ENCODE peak calls at places on chromosomes 16 and 17, in nine cellular contexts. O is endothelial cell of umbilical vein; I is adrenal gland; B is thoracic aorta; E is mammary epithelial cell; X is CD8-positive, alpha-beta T cell; H is heart left ventricle; Y is lung; S is GM23248. L is an unnamed sample.

GRCh38 chr17:44049294-44050080 is 17.0 kb downstream of the LSM12 start:
- DNase-seq in Y (no peak), X (no peak), S (no peak), H (no peak), B (no peak), I (no peak), E (no peak), O (no peak), L (no peak)

GRCh38 chr16:17947637-17948036 is 388.9 kb downstream of the NPIPA8 start:
- DNase-seq in O (no peak), E (no peak), S (no peak), B (no peak), X (no peak), I (no peak), H (no peak), Y (no peak), L (no peak)

GRCh38 chr16:51050379-51050710 is 100.7 kb downstream of the SALL1 start:
- DNase-seq in E (no peak), I (no peak), H (no peak), O (no peak), Y (no peak), S (no peak), X (no peak), B (no peak), L (no peak)

GRCh38 chr17:58643147-58643546 is 48.7 kb downstream of the TEX14 start:
- DNase-seq in O (peak; percentile 35), S (peak; percentile 72), Y (no peak), X (no peak), B (no peak), E (peak; percentile 46), H (no peak), I (no peak), L (no peak)

GRCh38 chr17:43665387-43666101 is 3.8 kb upstream of the MEOX1 start:
- DNase-seq in I (no peak), H (peak; percentile 81), E (no peak), S (no peak), Y (no peak), B (no peak), O (no peak), X (no peak), L (peak; percentile 73)

GRCh38 chr16:22673463-22673862 is 140.5 kb upstream of the HS3ST2 start:
- DNase-seq in B (no peak), H (peak; percentile 11), O (no peak), E (no peak), Y (no peak), S (peak; percentile 29), I (peak; percentile 42), X (no peak), L (no peak)

GRCh38 chr17:63024201-63024600 is 58.2 kb downstream of the TANC2 start:
- DNase-seq in Y (no peak), I (no peak), E (no peak), B (no peak), X (no peak), S (no peak), O (no peak), H (no peak), L (no peak)

GRCh38 chr16:87560428-87561199 is 41.7 kb upstream of the JPH3 start:
- DNase-seq in I (no peak), Y (peak; percentile 45), E (no peak), O (no peak), B (no peak), X (no peak), H (peak; percentile 33), S (peak; percentile 59), L (peak; percentile 45)

GRCh38 chr16:1296688-1297412 is 12.6 kb upstream of the UBE2I start:
- DNase-seq in I (peak; percentile 85), S (peak; percentile 84), E (peak; percentile 93), X (no peak), O (peak; percentile 16), B (no peak), Y (no peak), H (no peak), L (no peak)

GRCh38 chr16:77624085-77624484 is 98.2 kb upstream of the NUDT7 start:
- DNase-seq in B (no peak), O (no peak), S (no peak), X (no peak), I (no peak), E (no peak), Y (no peak), H (no peak), L (no peak)

GRCh38 chr16:64440421-64440831 is 681.4 kb downstream of the CDH11 start:
- DNase-seq in O (peak; percentile 50), Y (no peak), B (no peak), I (peak; percentile 51), X (no peak), S (peak; percentile 97), E (peak; percentile 47), H (no peak), L (no peak)

GRCh38 chr16:57800213-57801097 is 1.8 kb downstream of the KIFC3 start:
- DNase-seq in H (no peak), I (no peak), O (peak; percentile 12), Y (no peak), S (no peak), X (no peak), E (no peak), B (no peak), L (no peak)

GRCh38 chr16:57801098-57801855 is 1.0 kb downstream of the KIFC3 start:
- DNase-seq in Y (no peak), E (peak; percentile 46), H (no peak), B (no peak), X (no peak), O (peak; percentile 52), S (peak; percentile 88), I (no peak), L (no peak)

GRCh38 chr16:57802635-57803412 is 533 bp upstream of the KIFC3 start:
- DNase-seq in S (no peak), I (no peak), B (no peak), H (no peak), E (peak; percentile 55), Y (no peak), O (no peak), X (no peak), L (no peak)

GRCh38 chr16:57803413-57803990 is 1.2 kb upstream of the KIFC3 start:
- DNase-seq in O (no peak), I (peak; percentile 78), H (peak; percentile 80), X (no peak), E (no peak), B (no peak), S (no peak), Y (no peak), L (peak; percentile 69)

GRCh38 chr16:57801856-57802634 is at the start of gene KIFC3:
- DNase-seq in I (peak; percentile 91), B (peak; percentile 65), H (peak; percentile 92), Y (peak; percentile 81), E (peak; percentile 50), O (peak; percentile 78), S (peak; percentile 92), X (peak; percentile 76), L (peak; percentile 88)
- H3K4me1 ChIP-seq in I (peaks cover 14% of the 10 kb centered on the region), B (peaks cover 29% of the 10 kb centered on the region), H (peaks cover 67% of the 10 kb centered on the region), Y (peaks cover 8% of the 10 kb centered on the region), E (peaks cover 49% of the 10 kb centered on the region), O (peaks cover 25% of the 10 kb centered on the region), S (peaks cover 29% of the 10 kb centered on the region), X (peaks cover 15% of the 10 kb centered on the region), L (peaks cover 84% of the 10 kb centered on the region)

GRCh38 chr17:59796138-59796537 is 88.7 kb downstream of the VMP1 start:
- DNase-seq in Y (no peak), E (no peak), O (no peak), B (no peak), H (no peak), X (no peak), I (no peak), S (no peak), L (no peak)

GRCh38 chr17:59793249-59793648 is 85.8 kb downstream of the VMP1 start:
- DNase-seq in S (no peak), Y (no peak), I (no peak), E (no peak), O (no peak), B (no peak), H (no peak), X (no peak), L (no peak)

GRCh38 chr17:59798111-59798510 is 90.7 kb downstream of the VMP1 start:
- DNase-seq in H (no peak), Y (no peak), I (no peak), E (no peak), X (no peak), S (no peak), B (no peak), O (no peak), L (no peak)

GRCh38 chr17:59800530-59800942 is 92.2 kb downstream of the TUBD1 start:
- DNase-seq in X (no peak), B (no peak), S (no peak), O (no peak), E (peak; percentile 11), Y (no peak), I (no peak), H (no peak), L (no peak)

GRCh38 chr17:59796785-59797205 is 89.3 kb downstream of the VMP1 start:
- DNase-seq in O (peak; percentile 65), H (no peak), E (no peak), B (no peak), S (no peak), X (no peak), Y (no peak), I (no peak), L (no peak)
- H3K4me3 ChIP-seq in O (no peak overlapping the region), H (no peak overlapping the region), E (no peak overlapping the region), B (no peak overlapping the region), S (no peak overlapping the region), X (no peak overlapping the region), Y (no peak overlapping the region), I (no peak overlapping the region), L (no peak overlapping the region)

GRCh38 chr17:27539794-27540193 is 83.5 kb downstream of the KSR1 start:
- DNase-seq in H (no peak), X (no peak), I (no peak), E (no peak), B (no peak), S (no peak), O (no peak), Y (no peak), L (no peak)
- H3K4me1 ChIP-seq in H (peaks cover 69% of the 10 kb centered on the region), X (peaks cover 10% of the 10 kb centered on the region), I (peaks cover 15% of the 10 kb centered on the region), E (no peaks in the 10 kb centered on the region), B (peaks cover 16% of the 10 kb centered on the region), S (peaks cover 30% of the 10 kb centered on the region), O (peaks cover 12% of the 10 kb centered on the region), Y (no peaks in the 10 kb centered on the region), L (peaks cover 41% of the 10 kb centered on the region)

DNA sequence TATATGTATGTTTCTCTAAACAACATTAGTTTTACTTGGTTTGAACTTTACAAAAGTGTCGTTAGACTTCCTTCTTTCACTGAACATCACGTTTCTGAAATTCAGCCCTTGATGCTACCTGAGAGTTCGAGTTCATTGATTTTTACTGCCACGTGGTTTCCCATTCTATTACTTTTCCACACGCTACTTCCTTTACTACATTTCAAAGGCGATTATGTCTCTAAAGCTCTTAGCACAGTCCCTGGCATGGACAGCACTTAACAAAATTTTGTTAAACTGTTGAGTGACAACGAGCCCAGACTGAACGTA is 15.9 kb upstream of the ARHGAP17 start:
- DNase-seq in B (no peak), X (no peak), H (no peak), E (no peak), S (no peak), I (no peak), Y (no peak), O (no peak), L (no peak)
- H3K4me3 ChIP-seq in B (peak overlapping the region; percentile 83), X (peak overlapping the region; percentile 54), H (peak overlapping the region; percentile 84), E (peak overlapping the region; percentile 15), S (peak overlapping the region; percentile 63), I (no peak overlapping the region), Y (no peak overlapping the region), O (no peak overlapping the region), L (peak overlapping the region; percentile 97)